ENCODE peak calls at places on chromosomes 11 and 22, in seven cellular contexts. One of them, this sample, is unnamed.

GRCh38 chr11:121249039-121249663 is 43.4 kb upstream of the SC5D start:
- DNase-seq in AG10803: peak
- DNase-seq in AG08395: peak
- DNase-seq in NCI-H510A treated with DMSO at 0.1 percent for 48 hours: peak
- DNase-seq in NCI-H748 treated with DMSO at 0.1 percent for 48 hours: peak
- DNase-seq in AG20443: peak
- DNase-seq in kidney tubule cell: peak
- DNase-seq in this sample: peak

GRCh38 chr11:18698341-18699268 is at the start of gene TMEM86A:
- DNase-seq in kidney tubule cell: peak
- DNase-seq in AG20443: peak
- DNase-seq in NCI-H510A treated with DMSO at 0.1 percent for 48 hours: peak
- DNase-seq in AG08395: peak
- DNase-seq in NCI-H748 treated with DMSO at 0.1 percent for 48 hours: peak
- DNase-seq in AG10803: peak
- DNase-seq in this sample: peak

GRCh38 chr11:21838422-21838821 is 354.5 kb upstream of the ANO5 start:
- DNase-seq in AG10803: no peak
- DNase-seq in AG08395: no peak
- DNase-seq in AG20443: no peak
- DNase-seq in kidney tubule cell: no peak
- DNase-seq in NCI-H748 treated with DMSO at 0.1 percent for 48 hours: no peak
- DNase-seq in NCI-H510A treated with DMSO at 0.1 percent for 48 hours: no peak
- DNase-seq in this sample: no peak

GRCh38 chr22:22753526-22754267 is 109.3 kb downstream of the GGTLC2 start:
- DNase-seq in AG20443: peak
- DNase-seq in kidney tubule cell: peak
- DNase-seq in NCI-H748 treated with DMSO at 0.1 percent for 48 hours: peak
- DNase-seq in AG10803: no peak
- DNase-seq in AG08395: peak
- DNase-seq in NCI-H510A treated with DMSO at 0.1 percent for 48 hours: peak
- DNase-seq in this sample: peak

GRCh38 chr22:19750666-19751490 is 9.7 kb upstream of the TBX1 start:
- DNase-seq in AG20443: no peak
- DNase-seq in kidney tubule cell: peak
- DNase-seq in NCI-H748 treated with DMSO at 0.1 percent for 48 hours: no peak
- DNase-seq in AG10803: peak
- DNase-seq in NCI-H510A treated with DMSO at 0.1 percent for 48 hours: no peak
- DNase-seq in AG08395: no peak
- DNase-seq in this sample: no peak

GRCh38 chr22:35638408-35638807 is 9.8 kb upstream of the APOL6 start:
- DNase-seq in AG08395: peak
- DNase-seq in AG10803: peak
- DNase-seq in NCI-H748 treated with DMSO at 0.1 percent for 48 hours: no peak
- DNase-seq in kidney tubule cell: no peak
- DNase-seq in NCI-H510A treated with DMSO at 0.1 percent for 48 hours: no peak
- DNase-seq in AG20443: peak
- DNase-seq in this sample: peak

GRCh38 chr11:63720611-63721010 is 39.3 kb downstream of the RTN3 start:
- DNase-seq in AG20443: no peak
- DNase-seq in NCI-H748 treated with DMSO at 0.1 percent for 48 hours: no peak
- DNase-seq in kidney tubule cell: no peak
- DNase-seq in AG08395: no peak
- DNase-seq in AG10803: no peak
- DNase-seq in NCI-H510A treated with DMSO at 0.1 percent for 48 hours: no peak
- DNase-seq in this sample: no peak

GRCh38 chr11:3143136-3143880 is 21.8 kb downstream of the OSBPL5 start:
- DNase-seq in NCI-H748 treated with DMSO at 0.1 percent for 48 hours: no peak
- DNase-seq in kidney tubule cell: no peak
- DNase-seq in AG20443: no peak
- DNase-seq in AG08395: no peak
- DNase-seq in NCI-H510A treated with DMSO at 0.1 percent for 48 hours: no peak
- DNase-seq in AG10803: no peak
- DNase-seq in this sample: no peak

GRCh38 chr11:42536961-42537360 is 774.8 kb upstream of the API5 start:
- DNase-seq in AG08395: no peak
- DNase-seq in AG10803: no peak
- DNase-seq in kidney tubule cell: no peak
- DNase-seq in AG20443: no peak
- DNase-seq in NCI-H510A treated with DMSO at 0.1 percent for 48 hours: no peak
- DNase-seq in NCI-H748 treated with DMSO at 0.1 percent for 48 hours: no peak
- DNase-seq in this sample: no peak

GRCh38 chr11:33320814-33321330 is 63.7 kb downstream of the HIPK3 start:
- DNase-seq in AG08395: no peak
- DNase-seq in NCI-H748 treated with DMSO at 0.1 percent for 48 hours: no peak
- DNase-seq in kidney tubule cell: no peak
- DNase-seq in AG20443: no peak
- DNase-seq in AG10803: no peak
- DNase-seq in NCI-H510A treated with DMSO at 0.1 percent for 48 hours: no peak
- DNase-seq in this sample: no peak

GRCh38 chr22:37473437-37473946 is 12.7 kb downstream of the MFNG start:
- DNase-seq in AG08395: no peak
- DNase-seq in NCI-H748 treated with DMSO at 0.1 percent for 48 hours: no peak
- DNase-seq in NCI-H510A treated with DMSO at 0.1 percent for 48 hours: no peak
- DNase-seq in kidney tubule cell: no peak
- DNase-seq in AG10803: no peak
- DNase-seq in AG20443: no peak
- DNase-seq in this sample: no peak

GRCh38 chr22:37184380-37184755 is 3.7 kb downstream of the C1QTNF6 start:
- DNase-seq in NCI-H748 treated with DMSO at 0.1 percent for 48 hours: no peak
- DNase-seq in kidney tubule cell: no peak
- DNase-seq in AG20443: no peak
- DNase-seq in AG10803: no peak
- DNase-seq in NCI-H510A treated with DMSO at 0.1 percent for 48 hours: no peak
- DNase-seq in AG08395: no peak
- DNase-seq in this sample: no peak

GRCh38 chr11:417652-418342 is 3.0 kb upstream of the SIGIRR start:
- DNase-seq in AG08395: no peak
- DNase-seq in kidney tubule cell: no peak
- DNase-seq in AG20443: no peak
- DNase-seq in NCI-H510A treated with DMSO at 0.1 percent for 48 hours: no peak
- DNase-seq in AG10803: no peak
- DNase-seq in NCI-H748 treated with DMSO at 0.1 percent for 48 hours: no peak
- DNase-seq in this sample: no peak

GRCh38 chr11:130693543-130693942 is 222.7 kb downstream of the SNX19 start:
- DNase-seq in NCI-H748 treated with DMSO at 0.1 percent for 48 hours: no peak
- DNase-seq in NCI-H510A treated with DMSO at 0.1 percent for 48 hours: no peak
- DNase-seq in AG20443: no peak
- DNase-seq in AG10803: no peak
- DNase-seq in AG08395: no peak
- DNase-seq in kidney tubule cell: no peak
- DNase-seq in this sample: no peak

GRCh38 chr11:45145421-45146071 is 893 bp upstream of the PRDM11 start:
- DNase-seq in NCI-H510A treated with DMSO at 0.1 percent for 48 hours: no peak
- DNase-seq in NCI-H748 treated with DMSO at 0.1 percent for 48 hours: peak
- DNase-seq in AG20443: peak
- DNase-seq in kidney tubule cell: peak
- DNase-seq in AG10803: peak
- DNase-seq in AG08395: peak
- DNase-seq in this sample: peak

GRCh38 chr22:30325065-30325720 is 1.5 kb downstream of the TBC1D10A start:
- DNase-seq in AG20443: peak
- DNase-seq in kidney tubule cell: peak
- DNase-seq in NCI-H748 treated with DMSO at 0.1 percent for 48 hours: no peak
- DNase-seq in AG10803: peak
- DNase-seq in NCI-H510A treated with DMSO at 0.1 percent for 48 hours: no peak
- DNase-seq in AG08395: peak
- DNase-seq in this sample: peak

GRCh38 chr11:19410032-19410431 is 169.3 kb upstream of the E2F8 start:
- DNase-seq in NCI-H510A treated with DMSO at 0.1 percent for 48 hours: no peak
- DNase-seq in kidney tubule cell: no peak
- DNase-seq in AG08395: no peak
- DNase-seq in AG10803: no peak
- DNase-seq in AG20443: no peak
- DNase-seq in NCI-H748 treated with DMSO at 0.1 percent for 48 hours: no peak
- DNase-seq in this sample: no peak

GRCh38 chr11:63869686-63870085 is 30.8 kb downstream of the MARK2 start:
- DNase-seq in kidney tubule cell: no peak
- DNase-seq in AG10803: no peak
- DNase-seq in AG20443: no peak
- DNase-seq in NCI-H510A treated with DMSO at 0.1 percent for 48 hours: no peak
- DNase-seq in NCI-H748 treated with DMSO at 0.1 percent for 48 hours: no peak
- DNase-seq in AG08395: no peak
- DNase-seq in this sample: no peak

GRCh38 chr11:133930767-133931448 is 25.9 kb downstream of the IGSF9B start:
- DNase-seq in kidney tubule cell: no peak
- DNase-seq in AG10803: no peak
- DNase-seq in NCI-H748 treated with DMSO at 0.1 percent for 48 hours: no peak
- DNase-seq in AG20443: peak
- DNase-seq in AG08395: peak
- DNase-seq in NCI-H510A treated with DMSO at 0.1 percent for 48 hours: no peak
- DNase-seq in this sample: peak

GRCh38 chr11:45180888-45181594 is 34.6 kb downstream of the PRDM11 start:
- DNase-seq in AG20443: peak
- DNase-seq in AG08395: peak
- DNase-seq in AG10803: peak
- DNase-seq in NCI-H510A treated with DMSO at 0.1 percent for 48 hours: no peak
- DNase-seq in kidney tubule cell: peak
- DNase-seq in NCI-H748 treated with DMSO at 0.1 percent for 48 hours: no peak
- DNase-seq in this sample: peak

GRCh38 chr11:16610738-16611388 is 127.6 kb upstream of the C11orf58 start:
- DNase-seq in AG08395: no peak
- DNase-seq in AG20443: no peak
- DNase-seq in NCI-H748 treated with DMSO at 0.1 percent for 48 hours: no peak
- DNase-seq in NCI-H510A treated with DMSO at 0.1 percent for 48 hours: no peak
- DNase-seq in AG10803: no peak
- DNase-seq in kidney tubule cell: no peak
- DNase-seq in this sample: no peak

This sample was measured in hepatic stellate cell.